ENCODE peak calls at places on chromosomes 3 and 15, in four cellular contexts. One of them, this sample, is unnamed.

GRCh38 chr3:61181874-61182273 is 69.4 kb downstream of the FHIT start:
- DNase-seq in K562: no peak
- DNase-seq in SK-N-SH: no peak
- DNase-seq in GM12878: peak; percentile 64
- DNase-seq in this sample: peak; percentile 25

GRCh38 chr15:62119224-62119925 is 45.7 kb downstream of the C2CD4B start:
- DNase-seq in K562: no peak
- DNase-seq in SK-N-SH: no peak
- DNase-seq in GM12878: no peak
- DNase-seq in this sample: peak; percentile 53

GRCh38 chr15:60374628-60375081 is 23.1 kb downstream of the ANXA2 start:
- DNase-seq in K562: no peak
- DNase-seq in SK-N-SH: no peak
- DNase-seq in GM12878: no peak
- DNase-seq in this sample: peak; percentile 88

GRCh38 chr3:188904670-188905069 is 267.1 kb upstream of the TPRG1 start:
- DNase-seq in K562: no peak
- DNase-seq in SK-N-SH: no peak
- DNase-seq in GM12878: no peak
- DNase-seq in this sample: no peak

GRCh38 chr3:60497922-60498321 is 753.3 kb downstream of the FHIT start:
- DNase-seq in K562: no peak
- DNase-seq in SK-N-SH: peak; percentile 44
- DNase-seq in GM12878: no peak
- DNase-seq in this sample: no peak

GRCh38 chr15:99408236-99409096 is 157.2 kb downstream of the LRRC28 start:
- DNase-seq in K562: no peak
- DNase-seq in SK-N-SH: peak; percentile 26
- DNase-seq in GM12878: no peak
- DNase-seq in this sample: no peak

GRCh38 chr3:45330500-45331295 is 57.7 kb upstream of the LARS2 start:
- DNase-seq in K562: no peak
- DNase-seq in SK-N-SH: no peak
- DNase-seq in GM12878: no peak
- DNase-seq in this sample: no peak

GRCh38 chr3:45988100-45988761 is 7.4 kb downstream of the FYCO1 start:
- DNase-seq in K562: no peak
- DNase-seq in SK-N-SH: no peak
- DNase-seq in GM12878: no peak
- DNase-seq in this sample: no peak

GRCh38 chr3:160312014-160312624 is 86.9 kb downstream of the C3orf80 start:
- DNase-seq in K562: no peak
- DNase-seq in SK-N-SH: peak; percentile 1
- DNase-seq in GM12878: no peak
- DNase-seq in this sample: no peak

GRCh38 chr3:51675201-51675611 is 4.2 kb downstream of the TEX264 start:
- DNase-seq in K562: no peak
- DNase-seq in SK-N-SH: no peak
- DNase-seq in GM12878: no peak
- DNase-seq in this sample: no peak

GRCh38 chr15:56337084-56337725 is 28.0 kb upstream of the TEX9 start:
- DNase-seq in K562: no peak
- DNase-seq in SK-N-SH: peak; percentile 5
- DNase-seq in GM12878: no peak
- DNase-seq in this sample: no peak

GRCh38 chr3:42056840-42057239 is 34.3 kb upstream of the TRAK1 start:
- DNase-seq in K562: no peak
- DNase-seq in SK-N-SH: no peak
- DNase-seq in GM12878: no peak
- DNase-seq in this sample: no peak

GRCh38 chr3:42052867-42053351 is 38.2 kb upstream of the TRAK1 start:
- DNase-seq in K562: no peak
- DNase-seq in SK-N-SH: no peak
- DNase-seq in GM12878: no peak
- DNase-seq in this sample: no peak

GRCh38 chr3:42057561-42058211 is 33.5 kb upstream of the TRAK1 start:
- DNase-seq in K562: no peak
- DNase-seq in SK-N-SH: no peak
- DNase-seq in GM12878: no peak
- DNase-seq in this sample: no peak

GRCh38 chr3:42053476-42053875 is 37.7 kb upstream of the TRAK1 start:
- DNase-seq in K562: no peak
- DNase-seq in SK-N-SH: no peak
- DNase-seq in GM12878: no peak
- DNase-seq in this sample: no peak

GRCh38 chr3:42055291-42055690 is 35.9 kb upstream of the TRAK1 start:
- DNase-seq in K562: no peak
- DNase-seq in SK-N-SH: no peak
- DNase-seq in GM12878: no peak
- DNase-seq in this sample: no peak
- TF ChIP-seq RFX5 in K562: no peak
- TF ChIP-seq RFX5 in SK-N-SH: no peak
- TF ChIP-seq RFX5 in GM12878: no peak
- TF ChIP-seq RFX5 in this sample: no peak

GRCh38 chr15:26443321-26443720 is 329.5 kb downstream of the GABRB3 start:
- DNase-seq in K562: no peak
- DNase-seq in SK-N-SH: no peak
- DNase-seq in GM12878: no peak
- DNase-seq in this sample: no peak
- TF ChIP-seq MAX in K562: no peak
- TF ChIP-seq MAX in SK-N-SH: no peak
- TF ChIP-seq MAX in GM12878: no peak
- TF ChIP-seq MAX in this sample: no peak

DNA sequence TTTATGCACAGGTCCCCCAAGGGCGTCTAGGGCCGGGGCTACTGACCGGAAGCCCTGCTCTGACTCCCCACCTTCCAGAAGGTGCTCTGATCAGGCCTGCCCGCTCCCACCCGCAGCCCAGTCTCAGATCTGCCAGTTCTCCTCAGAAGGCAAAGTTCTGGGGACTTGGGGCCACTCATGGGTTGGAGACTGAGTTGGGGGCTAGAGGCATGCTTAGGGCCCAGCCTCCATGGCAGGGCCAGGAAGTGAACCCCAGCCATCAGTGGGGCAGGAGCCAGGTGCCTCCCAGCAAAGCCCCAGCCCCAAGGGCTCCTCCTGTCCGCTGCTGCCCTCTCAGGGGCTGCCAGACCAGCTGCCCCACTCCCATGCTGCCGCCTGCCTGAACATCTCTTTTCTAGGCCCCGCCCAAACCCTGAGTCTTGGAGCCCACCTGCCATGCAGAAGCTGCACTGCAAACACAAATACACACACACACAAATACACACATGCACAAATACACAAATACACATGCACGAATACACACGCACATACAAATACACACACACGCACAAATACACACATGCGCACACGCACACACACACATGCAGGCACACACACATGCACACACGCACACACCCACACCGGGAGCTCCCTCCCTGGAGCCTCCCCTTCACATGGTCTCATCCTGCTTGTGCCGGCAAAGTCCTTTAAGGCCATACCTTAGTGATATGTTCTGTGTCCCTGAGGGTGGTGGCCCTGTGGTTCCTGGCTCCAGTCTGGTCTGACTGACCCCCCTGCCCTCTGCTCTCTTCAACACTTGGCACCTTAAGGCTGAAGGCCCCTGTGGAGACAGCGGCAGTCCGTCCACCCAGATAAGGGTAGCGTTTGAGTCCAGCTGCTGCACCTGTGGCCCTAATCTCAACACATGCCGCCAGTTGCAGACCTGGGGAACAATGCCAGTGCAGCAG is 59.2 kb upstream of the KLF13 start:
- DNase-seq in K562: no peak
- DNase-seq in SK-N-SH: no peak
- DNase-seq in GM12878: no peak
- DNase-seq in this sample: no peak
- H3K27ac ChIP-seq in K562: no peak overlapping the region
- H3K27ac ChIP-seq in SK-N-SH: no peak overlapping the region
- H3K27ac ChIP-seq in GM12878: peak overlapping the region; percentile 73
- H3K27ac ChIP-seq in this sample: no peak overlapping the region

GRCh38 chr3:172644258-172644657 is 66.6 kb downstream of the NCEH1 start:
- DNase-seq in K562: no peak
- DNase-seq in SK-N-SH: no peak
- DNase-seq in GM12878: no peak
- DNase-seq in this sample: no peak

GRCh38 chr3:172647823-172648222 is 63.0 kb downstream of the NCEH1 start:
- DNase-seq in K562: no peak
- DNase-seq in SK-N-SH: no peak
- DNase-seq in GM12878: no peak
- DNase-seq in this sample: no peak

GRCh38 chr3:172648736-172649135 is 62.1 kb downstream of the NCEH1 start:
- DNase-seq in K562: no peak
- DNase-seq in SK-N-SH: no peak
- DNase-seq in GM12878: no peak
- DNase-seq in this sample: no peak

GRCh38 chr3:172643780-172644179 is 67.1 kb downstream of the NCEH1 start:
- DNase-seq in K562: no peak
- DNase-seq in SK-N-SH: no peak
- DNase-seq in GM12878: no peak
- DNase-seq in this sample: no peak

DNA sequence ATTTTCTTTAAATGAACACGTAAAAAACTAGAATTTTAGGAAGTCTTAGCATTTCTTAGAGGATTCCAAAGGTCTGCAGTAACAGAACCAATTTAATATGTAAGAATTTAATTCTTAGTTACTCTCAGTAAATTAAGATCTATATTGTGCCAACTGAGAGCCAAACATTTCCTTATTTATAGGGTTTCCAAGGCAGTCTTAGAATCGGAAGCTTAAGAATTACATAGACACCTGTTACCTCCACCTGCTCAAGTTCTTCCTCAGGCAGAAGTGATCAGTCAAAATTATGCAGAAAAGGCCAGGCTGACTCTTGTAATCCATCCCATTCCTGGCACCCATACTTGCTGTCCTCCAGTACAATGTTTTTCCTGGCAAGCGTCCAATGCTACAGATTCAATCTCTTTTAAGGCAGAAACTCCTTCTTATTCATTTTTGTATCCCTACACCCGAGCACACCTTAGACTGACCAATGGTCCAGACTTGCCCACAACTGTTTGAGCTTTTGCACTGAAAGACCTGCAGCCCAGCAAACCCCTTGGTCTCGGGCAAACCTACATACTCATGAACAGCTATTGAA is 64.3 kb downstream of the NCEH1 start:
- DNase-seq in K562: no peak
- DNase-seq in SK-N-SH: peak; percentile 22
- DNase-seq in GM12878: no peak
- DNase-seq in this sample: no peak
- TF ChIP-seq RFX5 in K562: no peak
- TF ChIP-seq RFX5 in SK-N-SH: no peak
- TF ChIP-seq RFX5 in GM12878: no peak
- TF ChIP-seq RFX5 in this sample: no peak

DNA sequence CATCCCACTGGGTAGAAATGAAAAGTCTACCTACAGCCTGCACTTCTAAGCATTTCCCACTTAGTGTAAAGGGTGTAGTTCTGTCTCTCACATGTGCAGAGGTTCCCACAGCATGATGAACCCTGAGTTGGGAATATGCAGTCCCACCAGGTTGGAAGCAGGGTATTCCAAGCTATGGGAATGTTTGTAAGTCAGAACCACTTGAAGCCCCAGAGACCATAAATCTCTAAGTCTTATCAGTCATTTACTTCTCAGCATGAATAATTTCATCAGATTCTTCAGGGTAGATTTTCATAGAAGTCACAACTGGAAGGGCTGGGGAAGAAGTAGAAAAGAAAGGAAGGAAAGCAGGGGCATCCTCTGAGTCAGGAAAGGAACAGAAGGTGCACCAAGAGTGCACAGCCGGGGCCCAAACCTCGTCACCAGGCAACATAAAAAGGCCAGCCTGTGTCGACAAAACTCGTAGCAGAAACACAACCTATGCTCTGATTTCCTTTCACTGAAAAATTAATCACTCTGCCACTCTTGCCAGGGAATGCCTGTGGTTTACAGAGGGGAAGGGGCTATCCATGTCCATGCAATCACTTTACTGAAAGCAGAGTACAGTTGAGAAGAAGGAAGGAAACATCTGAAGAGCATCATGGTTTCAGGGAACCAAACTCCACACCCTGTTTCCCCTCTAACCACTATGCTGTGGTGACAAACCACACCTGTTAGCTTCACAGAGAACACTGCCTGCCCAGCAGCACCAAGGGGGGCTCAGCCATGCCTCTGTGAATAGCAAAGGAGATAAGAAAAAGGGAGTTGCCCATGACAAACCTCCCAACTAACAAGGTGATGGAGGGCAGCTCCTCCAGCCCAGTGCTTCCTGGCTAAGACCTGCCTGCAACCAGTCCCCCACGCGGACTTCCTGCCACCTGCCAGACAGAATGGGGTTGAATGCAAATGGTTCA is 40.5 kb downstream of the SH3BP5 start:
- DNase-seq in K562: peak; percentile 44
- DNase-seq in SK-N-SH: no peak
- DNase-seq in GM12878: peak; percentile 89
- DNase-seq in this sample: no peak
- TF ChIP-seq MAX in K562: no peak
- TF ChIP-seq MAX in SK-N-SH: no peak
- TF ChIP-seq MAX in GM12878: no peak
- TF ChIP-seq MAX in this sample: no peak

GRCh38 chr3:184333190-184333589 is 4.2 kb upstream of the FAM131A start:
- DNase-seq in K562: no peak
- DNase-seq in SK-N-SH: no peak
- DNase-seq in GM12878: no peak
- DNase-seq in this sample: no peak
- H3K27ac ChIP-seq in K562: peak overlapping the region; percentile 83
- H3K27ac ChIP-seq in SK-N-SH: peak overlapping the region; percentile 90
- H3K27ac ChIP-seq in GM12878: no peak overlapping the region
- H3K27ac ChIP-seq in this sample: peak overlapping the region; percentile 15

DNA sequence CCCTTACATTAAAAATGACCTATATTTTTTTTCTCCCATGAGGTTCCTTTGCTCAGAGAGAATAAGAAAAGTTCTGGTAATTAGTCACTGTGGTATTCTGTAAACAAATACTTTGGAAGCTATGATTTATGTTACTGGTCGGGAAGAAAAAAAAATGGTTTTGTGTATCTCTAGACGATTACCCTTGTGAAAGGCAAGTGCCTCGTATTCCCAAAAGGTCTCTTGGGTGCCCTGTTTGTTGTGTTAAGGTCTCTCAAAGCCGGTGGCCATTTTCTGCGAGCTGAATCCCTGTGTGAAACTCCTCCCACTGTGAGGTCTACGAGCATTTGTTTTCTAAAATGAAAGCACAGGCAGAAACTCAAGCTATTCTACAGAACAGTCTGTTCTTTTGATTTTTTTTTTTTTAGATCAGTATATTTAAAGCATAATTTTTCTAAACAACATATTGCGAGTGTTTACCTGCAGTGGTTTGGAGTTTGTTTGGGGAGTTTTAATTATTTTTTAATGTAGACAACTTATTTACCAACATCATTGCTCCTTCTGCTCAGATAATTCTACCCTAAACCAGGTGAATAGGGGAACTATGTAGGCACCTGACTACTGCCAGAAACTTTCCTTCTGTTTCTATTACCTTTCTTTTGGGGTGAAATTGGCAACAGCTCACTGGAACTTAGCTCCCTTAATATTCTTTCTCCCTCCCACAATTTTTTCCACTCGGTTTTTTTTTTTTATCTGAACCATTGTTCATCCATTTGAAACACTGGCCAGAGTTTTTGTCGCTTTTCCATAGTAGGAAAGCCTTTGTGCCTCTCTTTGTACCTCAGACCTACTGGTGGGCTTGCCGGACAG is 44.0 kb downstream of the ZBTB38 start:
- DNase-seq in K562: no peak
- DNase-seq in SK-N-SH: no peak
- DNase-seq in GM12878: no peak
- DNase-seq in this sample: peak; percentile 91
- TF ChIP-seq RFX5 in K562: no peak
- TF ChIP-seq RFX5 in SK-N-SH: no peak
- TF ChIP-seq RFX5 in GM12878: no peak
- TF ChIP-seq RFX5 in this sample: no peak